ENCODE peak calls at places on chromosomes 13 and 19, in six cellular contexts. One of them, this sample, is unnamed.

GRCh38 chr19:15584541-15585115 is 30.4 kb upstream of the CYP4F8 start:
- DNase-seq in neural progenitor cell: peak
- DNase-seq in esophagus squamous epithelium: no peak
- DNase-seq in heart right ventricle: peak
- DNase-seq in LNCaP clone FGC: peak
- DNase-seq in BJ: no peak
- DNase-seq in this sample: peak

GRCh38 chr13:21077360-21078353 is 16.3 kb upstream of the LATS2 start:
- DNase-seq in BJ: no peak
- DNase-seq in esophagus squamous epithelium: no peak
- DNase-seq in heart right ventricle: no peak
- DNase-seq in LNCaP clone FGC: no peak
- DNase-seq in neural progenitor cell: no peak
- DNase-seq in this sample: no peak

GRCh38 chr19:20503536-20503935 is 62.0 kb downstream of the ZNF737 start:
- DNase-seq in neural progenitor cell: no peak
- DNase-seq in LNCaP clone FGC: peak
- DNase-seq in BJ: no peak
- DNase-seq in esophagus squamous epithelium: no peak
- DNase-seq in heart right ventricle: peak
- DNase-seq in this sample: no peak

GRCh38 chr19:6678690-6679109 is 8.7 kb upstream of the TNFSF14 start:
- DNase-seq in esophagus squamous epithelium: no peak
- DNase-seq in heart right ventricle: no peak
- DNase-seq in BJ: no peak
- DNase-seq in LNCaP clone FGC: no peak
- DNase-seq in neural progenitor cell: no peak
- DNase-seq in this sample: no peak

GRCh38 chr19:19627442-19627715 is 641 bp downstream of the LPAR2 start:
- DNase-seq in LNCaP clone FGC: no peak
- DNase-seq in BJ: no peak
- DNase-seq in esophagus squamous epithelium: no peak
- DNase-seq in neural progenitor cell: no peak
- DNase-seq in heart right ventricle: no peak
- DNase-seq in this sample: no peak

GRCh38 chr13:76677047-76677446 is 209.2 kb downstream of the KCTD12 start:
- DNase-seq in BJ: no peak
- DNase-seq in heart right ventricle: peak
- DNase-seq in esophagus squamous epithelium: no peak
- DNase-seq in LNCaP clone FGC: peak
- DNase-seq in neural progenitor cell: no peak
- DNase-seq in this sample: peak

GRCh38 chr13:45446181-45446580 is 18.6 kb upstream of the COG3 start:
- DNase-seq in neural progenitor cell: no peak
- DNase-seq in heart right ventricle: no peak
- DNase-seq in BJ: peak
- DNase-seq in esophagus squamous epithelium: no peak
- DNase-seq in LNCaP clone FGC: no peak
- DNase-seq in this sample: no peak

GRCh38 chr19:38433268-38433733 is at the start of gene RYR1:
- DNase-seq in LNCaP clone FGC: no peak
- DNase-seq in heart right ventricle: peak
- DNase-seq in neural progenitor cell: peak
- DNase-seq in esophagus squamous epithelium: no peak
- DNase-seq in BJ: no peak
- DNase-seq in this sample: no peak

GRCh38 chr19:17260842-17261325 is 3.7 kb downstream of the USHBP1 start:
- DNase-seq in neural progenitor cell: peak
- DNase-seq in LNCaP clone FGC: peak
- DNase-seq in esophagus squamous epithelium: no peak
- DNase-seq in BJ: no peak
- DNase-seq in heart right ventricle: peak
- DNase-seq in this sample: peak

GRCh38 chr13:103287659-103288058 is 221.4 kb upstream of the SLC10A2 start:
- DNase-seq in esophagus squamous epithelium: no peak
- DNase-seq in BJ: no peak
- DNase-seq in LNCaP clone FGC: no peak
- DNase-seq in heart right ventricle: no peak
- DNase-seq in neural progenitor cell: no peak
- DNase-seq in this sample: peak

GRCh38 chr13:76148374-76148773 is 512.2 kb downstream of the LMO7 start:
- DNase-seq in neural progenitor cell: no peak
- DNase-seq in esophagus squamous epithelium: no peak
- DNase-seq in heart right ventricle: no peak
- DNase-seq in BJ: no peak
- DNase-seq in LNCaP clone FGC: no peak
- DNase-seq in this sample: no peak

DNA sequence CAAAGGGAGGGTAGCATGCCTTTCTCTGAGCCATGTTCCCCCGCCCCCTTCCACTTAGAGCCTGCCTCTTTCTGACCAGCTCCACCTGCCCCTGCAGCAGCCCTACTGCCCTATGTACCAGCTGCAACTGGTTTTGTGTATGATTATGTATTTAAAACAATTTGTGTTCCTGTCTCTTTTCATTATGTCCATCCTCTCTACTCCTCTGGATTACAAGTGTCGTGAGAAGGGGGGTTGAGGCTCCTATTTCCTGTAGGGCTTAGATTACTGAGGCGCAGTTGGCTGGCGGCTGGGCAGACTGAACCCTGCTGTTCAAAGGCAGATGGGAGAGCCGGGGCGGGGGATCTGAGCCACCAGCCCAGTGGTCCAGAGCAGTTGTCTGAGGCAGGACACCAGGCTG is 213.3 kb downstream of the KCNRG start:
- DNase-seq in heart right ventricle: no peak
- DNase-seq in BJ: no peak
- DNase-seq in esophagus squamous epithelium: no peak
- DNase-seq in LNCaP clone FGC: no peak
- DNase-seq in neural progenitor cell: no peak
- DNase-seq in this sample: no peak
- TF ChIP-seq CTCF in heart right ventricle: no peak
- TF ChIP-seq CTCF in BJ: no peak
- TF ChIP-seq CTCF in esophagus squamous epithelium: no peak
- TF ChIP-seq CTCF in LNCaP clone FGC: no peak
- TF ChIP-seq CTCF in neural progenitor cell: no peak
- TF ChIP-seq CTCF in this sample: no peak

DNA sequence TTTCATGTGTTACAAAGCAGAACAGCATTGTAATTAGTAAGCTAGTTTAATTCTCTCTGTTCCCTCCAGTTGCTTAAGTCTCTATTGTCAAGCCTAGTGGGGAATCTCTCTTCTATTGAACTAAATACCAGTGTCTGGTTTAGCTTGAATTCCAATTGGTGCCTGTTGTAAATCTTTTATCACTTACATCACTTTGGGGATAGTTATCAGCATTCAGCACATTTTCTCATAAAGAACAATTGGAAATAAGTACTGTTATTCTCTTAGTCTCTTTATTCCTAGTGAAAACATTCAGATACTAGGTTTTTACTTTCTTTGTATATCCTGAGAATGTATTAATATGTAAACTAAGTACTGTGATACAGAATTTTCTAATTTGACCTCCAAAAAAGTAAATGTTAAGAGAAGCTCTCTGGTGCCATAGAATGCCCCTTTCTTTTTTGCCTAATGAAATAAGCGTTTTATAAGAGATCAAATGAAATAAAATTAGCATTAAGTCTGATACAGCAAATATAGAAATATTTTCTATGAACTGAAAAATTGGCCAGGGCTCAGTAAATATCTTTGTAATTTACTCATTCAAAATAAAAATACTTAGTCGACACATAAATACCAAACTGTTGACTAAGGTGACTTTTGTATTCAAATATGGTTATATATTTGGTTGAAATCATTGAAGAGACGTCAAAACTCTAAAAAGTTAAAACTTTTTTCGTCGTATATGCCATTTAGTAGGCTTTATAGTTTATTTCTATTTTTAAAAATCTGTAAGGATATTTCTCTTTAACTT is 25.4 kb downstream of the IPO5 start:
- DNase-seq in neural progenitor cell: peak
- DNase-seq in esophagus squamous epithelium: no peak
- DNase-seq in heart right ventricle: no peak
- DNase-seq in LNCaP clone FGC: no peak
- DNase-seq in BJ: no peak
- DNase-seq in this sample: peak
- H3K4me3 ChIP-seq in neural progenitor cell: peak
- H3K4me3 ChIP-seq in esophagus squamous epithelium: no peak
- H3K4me3 ChIP-seq in heart right ventricle: no peak
- H3K4me3 ChIP-seq in LNCaP clone FGC: no peak
- H3K4me3 ChIP-seq in BJ: peak
- H3K4me3 ChIP-seq in this sample: peak

GRCh38 chr19:1768248-1768647 is 14.9 kb downstream of the ONECUT3 start:
- DNase-seq in esophagus squamous epithelium: no peak
- DNase-seq in neural progenitor cell: peak
- DNase-seq in BJ: no peak
- DNase-seq in heart right ventricle: no peak
- DNase-seq in LNCaP clone FGC: no peak
- DNase-seq in this sample: no peak
- TF ChIP-seq CTCF in esophagus squamous epithelium: no peak
- TF ChIP-seq CTCF in neural progenitor cell: peak
- TF ChIP-seq CTCF in BJ: peak
- TF ChIP-seq CTCF in heart right ventricle: no peak
- TF ChIP-seq CTCF in LNCaP clone FGC: no peak
- TF ChIP-seq CTCF in this sample: no peak

GRCh38 chr13:73056054-73056962 is 2.5 kb upstream of the KLF5 start:
- DNase-seq in LNCaP clone FGC: no peak
- DNase-seq in heart right ventricle: no peak
- DNase-seq in neural progenitor cell: peak
- DNase-seq in esophagus squamous epithelium: no peak
- DNase-seq in BJ: no peak
- DNase-seq in this sample: peak
- H3K4me3 ChIP-seq in LNCaP clone FGC: no peak
- H3K4me3 ChIP-seq in heart right ventricle: no peak
- H3K4me3 ChIP-seq in neural progenitor cell: no peak
- H3K4me3 ChIP-seq in esophagus squamous epithelium: peak
- H3K4me3 ChIP-seq in BJ: no peak
- H3K4me3 ChIP-seq in this sample: no peak

DNA sequence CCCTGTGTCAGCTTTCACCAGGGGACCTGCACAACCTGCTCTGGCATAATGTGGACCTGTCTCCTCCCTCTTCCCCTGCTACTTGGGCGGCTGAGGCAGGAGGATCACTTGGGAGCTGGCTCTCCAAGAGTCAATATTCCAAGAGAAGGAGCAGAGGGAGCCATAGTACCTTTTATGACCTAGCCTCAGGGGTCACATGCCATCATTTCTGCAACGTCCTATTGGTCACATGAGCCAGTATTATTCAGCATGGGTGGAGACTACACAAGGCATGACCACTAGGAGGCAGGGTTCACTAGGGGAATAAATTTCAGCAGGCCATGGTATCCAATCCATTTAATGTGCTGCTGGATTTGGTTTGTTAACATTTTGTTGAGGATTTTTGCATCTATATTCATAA is 12.0 kb upstream of the SHFL start:
- DNase-seq in heart right ventricle: no peak
- DNase-seq in LNCaP clone FGC: no peak
- DNase-seq in esophagus squamous epithelium: no peak
- DNase-seq in BJ: no peak
- DNase-seq in neural progenitor cell: peak
- DNase-seq in this sample: no peak
- TF ChIP-seq CTCF in heart right ventricle: no peak
- TF ChIP-seq CTCF in LNCaP clone FGC: peak
- TF ChIP-seq CTCF in esophagus squamous epithelium: peak
- TF ChIP-seq CTCF in BJ: peak
- TF ChIP-seq CTCF in neural progenitor cell: peak
- TF ChIP-seq CTCF in this sample: peak

GRCh38 chr19:42315024-42315423 is 1.9 kb downstream of the TMEM145 start:
- DNase-seq in esophagus squamous epithelium: no peak
- DNase-seq in LNCaP clone FGC: no peak
- DNase-seq in neural progenitor cell: no peak
- DNase-seq in heart right ventricle: no peak
- DNase-seq in BJ: no peak
- DNase-seq in this sample: no peak

GRCh38 chr19:42312370-42312769 is 739 bp upstream of the TMEM145 start:
- DNase-seq in BJ: no peak
- DNase-seq in neural progenitor cell: no peak
- DNase-seq in heart right ventricle: no peak
- DNase-seq in LNCaP clone FGC: no peak
- DNase-seq in esophagus squamous epithelium: no peak
- DNase-seq in this sample: no peak

GRCh38 chr19:42311612-42312160 is 1.4 kb upstream of the TMEM145 start:
- DNase-seq in esophagus squamous epithelium: no peak
- DNase-seq in BJ: no peak
- DNase-seq in heart right ventricle: no peak
- DNase-seq in neural progenitor cell: peak
- DNase-seq in LNCaP clone FGC: no peak
- DNase-seq in this sample: no peak

GRCh38 chr19:42313840-42314755 is 989 bp downstream of the TMEM145 start:
- DNase-seq in LNCaP clone FGC: no peak
- DNase-seq in BJ: no peak
- DNase-seq in heart right ventricle: no peak
- DNase-seq in neural progenitor cell: no peak
- DNase-seq in esophagus squamous epithelium: no peak
- DNase-seq in this sample: no peak

DNA sequence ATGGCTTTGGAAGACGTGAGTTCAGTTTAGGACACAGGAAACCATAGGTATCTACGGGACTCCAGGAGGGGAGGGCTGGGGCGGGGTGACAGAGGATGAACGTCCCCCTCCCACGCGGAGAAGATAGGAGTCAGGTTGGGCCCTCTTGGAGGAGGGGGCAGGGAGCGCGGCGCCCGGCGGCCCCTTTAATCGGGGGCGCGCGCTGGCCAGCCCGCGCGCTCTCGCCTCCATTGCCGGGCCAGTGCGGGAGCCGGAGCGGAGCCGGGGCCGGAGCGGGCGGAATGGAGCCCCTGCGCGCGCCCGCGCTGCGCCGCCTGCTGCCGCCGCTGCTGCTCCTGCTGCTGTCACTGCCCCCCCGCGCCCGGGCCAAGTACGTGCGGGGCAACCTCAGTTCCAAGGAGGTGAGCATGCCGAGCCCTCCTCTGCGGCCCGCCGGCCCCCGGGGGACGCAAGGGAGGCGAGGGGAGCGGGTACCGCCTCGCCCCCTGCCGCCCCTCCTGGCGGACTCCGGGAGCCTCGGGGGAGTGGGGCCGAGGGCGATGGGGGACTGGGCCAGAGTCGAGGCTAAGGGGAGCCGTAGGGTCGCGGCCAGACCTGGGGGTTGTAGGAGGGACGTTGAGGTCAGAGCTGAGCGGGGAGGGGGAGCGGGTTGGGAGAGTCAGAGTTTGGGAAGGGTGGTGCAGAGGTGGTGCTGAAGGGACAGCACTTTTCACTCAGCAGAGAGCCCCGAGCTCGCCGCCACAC is at the start of gene TMEM145:
- DNase-seq in neural progenitor cell: peak
- DNase-seq in heart right ventricle: no peak
- DNase-seq in esophagus squamous epithelium: no peak
- DNase-seq in BJ: no peak
- DNase-seq in LNCaP clone FGC: no peak
- DNase-seq in this sample: no peak
- H3K4me3 ChIP-seq in neural progenitor cell: peak
- H3K4me3 ChIP-seq in heart right ventricle: peak
- H3K4me3 ChIP-seq in esophagus squamous epithelium: peak
- H3K4me3 ChIP-seq in BJ: peak
- H3K4me3 ChIP-seq in LNCaP clone FGC: peak
- H3K4me3 ChIP-seq in this sample: peak